ENCODE peak calls at places on chromosomes 6 and 20, in eight cellular contexts. Y, N, X, J, B, W, A and P are unnamed samples.

GRCh38 chr6:146850238-146850896 is 251.6 kb downstream of the ADGB start:
- DNase-seq in Y (no peak), W (no peak), A (no peak), N (peak; percentile 98), J (no peak), B (peak; percentile 45), X (no peak), P (no peak)

GRCh38 chr20:48630342-48631075 is 197.3 kb downstream of the PREX1 start:
- DNase-seq in Y (no peak), B (no peak), N (peak; percentile 25), W (no peak), J (no peak), X (peak; percentile 31), A (no peak), P (no peak)

GRCh38 chr20:44064501-44065400 is 122.2 kb downstream of the JPH2 start:
- DNase-seq in A (no peak), J (peak; percentile 55), W (no peak), Y (no peak), N (no peak), B (no peak), X (no peak), P (no peak)

GRCh38 chr20:56788041-56788670 is 159.1 kb downstream of the TFAP2C start:
- DNase-seq in W (no peak), N (peak; percentile 97), A (no peak), J (no peak), Y (no peak), B (peak; percentile 99), X (no peak), P (peak; percentile 45)

GRCh38 chr20:62616728-62617621 is 25.3 kb upstream of the SLCO4A1 start:
- DNase-seq in Y (peak; percentile 53), A (peak; percentile 81), W (peak; percentile 75), N (peak; percentile 45), J (no peak), X (peak; percentile 79), B (peak; percentile 85), P (no peak)

GRCh38 chr6:87115402-87116135 is 20.7 kb upstream of the CGA start:
- DNase-seq in W (no peak), N (no peak), Y (no peak), J (no peak), X (no peak), A (no peak), B (no peak), P (no peak)

GRCh38 chr20:57205625-57206219 is 60.7 kb downstream of the BMP7 start:
- DNase-seq in W (no peak), N (peak; percentile 91), X (no peak), A (no peak), B (peak; percentile 95), Y (no peak), J (no peak), P (no peak)

GRCh38 chr6:109389650-109390274 is 7.5 kb upstream of the CD164 start:
- DNase-seq in J (no peak), X (no peak), W (no peak), N (peak; percentile 48), B (no peak), Y (no peak), A (peak; percentile 28), P (no peak)

GRCh38 chr20:15236812-15237211 is 899.4 kb upstream of the FLRT3 start:
- DNase-seq in Y (peak; percentile 14), J (no peak), B (peak; percentile 87), W (no peak), N (peak; percentile 23), X (peak; percentile 70), A (no peak), P (no peak)

GRCh38 chr6:36947570-36948351 is 6.8 kb upstream of the PI16 start:
- DNase-seq in B (no peak), N (peak; percentile 23), J (no peak), Y (no peak), A (no peak), X (peak; percentile 51), W (peak; percentile 68), P (no peak)

GRCh38 chr6:35042451-35042850 is 98.7 kb downstream of the TCP11 start:
- DNase-seq in W (no peak), N (no peak), J (no peak), A (no peak), X (no peak), B (no peak), Y (no peak), P (no peak)

DNA sequence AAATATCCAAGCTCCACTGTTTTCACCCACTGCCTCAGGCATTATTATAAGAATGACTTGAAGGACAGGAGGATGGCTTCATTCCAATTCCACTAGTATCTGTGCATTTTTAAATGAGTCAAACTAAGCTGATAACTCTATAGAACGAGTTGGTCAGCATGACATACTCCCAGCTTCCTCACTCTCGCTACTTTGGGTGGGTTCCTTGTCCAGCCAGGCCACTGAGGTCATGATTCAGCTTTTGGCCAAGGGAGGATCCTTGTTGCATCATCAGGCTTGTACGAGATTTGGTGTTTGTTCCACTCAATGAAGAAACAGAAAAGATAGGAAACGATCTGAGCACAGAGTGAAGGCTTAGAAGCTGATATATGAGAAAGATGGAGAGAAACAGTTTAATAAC is 19.8 kb downstream of the NEDD9 start:
- DNase-seq in J (peak; percentile 91), Y (no peak), W (no peak), X (no peak), B (peak; percentile 77), N (peak; percentile 83), A (no peak), P (no peak)
- H3K4me1 ChIP-seq in J (peaks cover 86% of the 10 kb centered on the region), Y (no peaks in the 10 kb centered on the region), W (peaks cover 15% of the 10 kb centered on the region), X (peaks cover 40% of the 10 kb centered on the region), B (peaks cover 47% of the 10 kb centered on the region), N (peaks cover 24% of the 10 kb centered on the region), A (peaks cover 100% of the 10 kb centered on the region), P (peaks cover 52% of the 10 kb centered on the region)

GRCh38 chr6:95923518-95923917 is 92.3 kb upstream of the FUT9 start:
- DNase-seq in N (no peak), J (no peak), B (peak; percentile 32), A (no peak), Y (no peak), W (no peak), X (peak; percentile 40), P (no peak)
- H3K4me3 ChIP-seq in N (no peak overlapping the region), J (no peak overlapping the region), B (no peak overlapping the region), A (no peak overlapping the region), Y (no peak overlapping the region), W (no peak overlapping the region), X (no peak overlapping the region), P (no peak overlapping the region)

GRCh38 chr6:138557147-138557546 is 57.9 kb upstream of the NHSL1 start:
- DNase-seq in N (no peak), X (no peak), Y (no peak), J (no peak), A (no peak), B (no peak), W (no peak), P (no peak)

GRCh38 chr6:138560130-138560850 is 61.0 kb upstream of the NHSL1 start:
- DNase-seq in N (no peak), W (no peak), B (no peak), Y (no peak), A (no peak), X (no peak), J (no peak), P (no peak)

GRCh38 chr6:138559153-138559552 is 59.9 kb upstream of the NHSL1 start:
- DNase-seq in N (no peak), Y (no peak), B (no peak), J (no peak), X (no peak), A (no peak), W (no peak), P (no peak)

GRCh38 chr6:138554146-138554545 is 54.9 kb upstream of the NHSL1 start:
- DNase-seq in A (no peak), W (no peak), B (no peak), J (no peak), X (no peak), N (no peak), Y (no peak), P (no peak)

DNA sequence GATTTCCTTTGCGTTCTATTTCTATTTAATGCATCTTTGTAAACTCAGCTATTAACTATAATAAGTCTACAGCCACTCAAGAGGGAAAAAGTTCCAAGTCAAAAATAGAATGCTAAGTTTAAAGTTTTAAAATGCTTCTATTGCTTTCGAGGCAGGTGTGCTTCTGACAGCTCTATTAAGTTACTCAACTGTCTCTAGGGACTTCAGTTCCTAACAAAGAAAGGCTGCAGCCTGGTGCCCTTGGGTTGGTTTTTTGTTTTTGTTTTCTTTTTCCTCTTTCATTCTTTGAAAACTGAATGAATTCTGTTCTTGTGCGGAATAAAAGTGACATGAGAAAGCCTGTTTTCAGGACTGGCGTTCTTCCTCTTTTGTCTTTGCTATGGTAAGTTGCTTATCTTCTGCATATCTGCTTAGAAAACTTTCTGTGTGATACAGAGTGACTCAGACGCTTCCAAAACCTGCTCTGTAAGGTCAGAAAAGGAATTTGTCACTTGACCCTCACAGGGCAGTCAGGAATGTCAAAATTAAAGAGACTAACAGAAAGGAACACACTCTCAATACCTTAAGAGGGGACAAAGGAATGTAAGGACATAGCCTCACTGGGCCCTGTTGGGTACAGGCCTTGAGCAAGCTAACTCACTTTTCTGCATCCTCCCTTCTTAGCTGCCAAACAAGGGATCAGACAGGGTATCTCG is 56.1 kb upstream of the NHSL1 start:
- DNase-seq in N (peak; percentile 64), B (peak; percentile 66), X (peak; percentile 44), J (no peak), Y (peak; percentile 71), A (no peak), W (no peak), P (no peak)
- H3K27ac ChIP-seq in N (no peak overlapping the region), B (no peak overlapping the region), X (no peak overlapping the region), J (no peak overlapping the region), Y (peak overlapping the region; percentile 66), A (no peak overlapping the region), W (no peak overlapping the region), P (no peak overlapping the region)

GRCh38 chr6:135281907-135282306 is 100.8 kb downstream of the MYB start:
- DNase-seq in Y (no peak), A (no peak), W (no peak), X (no peak), N (no peak), J (no peak), B (no peak), P (no peak)
- H3K4me1 ChIP-seq in Y (peaks cover 3% of the 10 kb centered on the region), A (no peaks in the 10 kb centered on the region), W (no peaks in the 10 kb centered on the region), X (no peaks in the 10 kb centered on the region), N (no peaks in the 10 kb centered on the region), J (no peaks in the 10 kb centered on the region), B (no peaks in the 10 kb centered on the region), P (no peaks in the 10 kb centered on the region)

DNA sequence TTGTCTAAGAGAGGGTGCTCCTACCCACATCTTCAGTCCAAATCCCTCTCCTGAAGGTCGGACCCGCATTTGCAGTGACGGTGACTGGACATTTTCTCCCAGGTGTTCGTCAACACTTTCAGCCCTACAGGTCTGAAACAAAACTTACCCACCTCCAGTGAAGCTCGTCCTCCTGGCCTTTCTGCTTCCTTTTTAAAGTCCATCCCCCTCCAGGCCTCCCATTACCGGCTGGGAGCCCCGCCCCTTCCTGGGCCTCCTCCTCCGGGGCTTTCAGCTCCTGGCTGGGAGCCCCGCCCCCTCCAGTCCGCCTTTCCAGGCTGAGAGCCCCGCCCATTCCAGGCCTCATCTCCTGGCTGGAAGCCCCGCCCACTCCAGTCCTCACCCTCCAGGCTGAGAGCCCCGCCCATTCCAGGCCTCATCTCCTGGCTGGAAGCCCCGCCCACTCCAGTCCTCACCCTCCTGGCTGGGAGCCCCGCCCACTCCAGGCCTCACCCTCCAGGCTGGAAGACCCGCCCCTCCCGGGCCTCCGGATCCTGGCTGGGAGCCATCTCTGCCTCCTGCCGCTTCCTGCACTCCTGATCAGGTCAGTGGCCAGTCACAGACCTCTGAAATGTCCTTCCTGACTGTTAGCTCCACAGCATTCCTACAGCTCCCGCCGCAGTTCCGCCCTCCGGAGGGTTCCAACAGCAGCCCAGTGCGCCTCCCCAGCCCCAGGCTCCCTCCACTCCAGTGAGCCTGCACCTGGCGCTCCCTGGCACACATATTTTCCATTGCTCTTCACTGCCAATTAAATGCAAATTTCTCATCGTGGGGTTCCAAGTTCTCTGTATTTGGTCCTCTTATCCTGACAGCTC is 98.5 kb downstream of the LY86 start:
- DNase-seq in B (peak; percentile 99), X (peak; percentile 98), N (peak; percentile 74), A (peak; percentile 95), J (peak; percentile 87), W (no peak), Y (peak; percentile 90), P (peak; percentile 68)
- H3K4me3 ChIP-seq in B (peak overlapping the region; percentile 52), X (peak overlapping the region; percentile 40), N (no peak overlapping the region), A (peak overlapping the region; percentile 38), J (peak overlapping the region; percentile 43), W (no peak overlapping the region), Y (peak overlapping the region; percentile 32), P (peak overlapping the region; percentile 9)